ENCODE peak calls at places on chromosomes 13 and 19, in nine cellular contexts. I is epithelial cell of esophagus, C is pancreas, L is fibroblast of mammary gland, O is AG10803, Z is tibial artery, D is A549, T is Peyer's patch, U is uterus. K is an unnamed sample.
A peak's percentile ranks its signal among the peaks of the same experiment; 100 is the strongest.

GRCh38 chr19:38700933-38701454 is 43.3 kb downstream of the CAPN12 start:
- DNase-seq in L (no peak), Z (no peak), T (no peak), O (no peak), C (no peak), D (no peak), I (no peak), U (no peak), K (no peak)

GRCh38 chr13:37029617-37030016 is 29.0 kb downstream of the EXOSC8 start:
- DNase-seq in O (peak; percentile 27), D (no peak), L (peak; percentile 60), U (no peak), Z (no peak), I (no peak), C (no peak), T (no peak), K (peak; percentile 14)

GRCh38 chr19:39406656-39407393 is at the start of gene ZFP36:
- DNase-seq in L (peak; percentile 81), O (peak; percentile 84), C (peak; percentile 93), D (peak; percentile 95), Z (peak; percentile 90), T (peak; percentile 95), I (peak; percentile 85), U (peak; percentile 94), K (peak; percentile 93)

GRCh38 chr19:47415953-47416666 is 3.2 kb downstream of the MEIS3 start:
- DNase-seq in D (no peak), L (no peak), T (no peak), I (no peak), Z (no peak), O (no peak), C (no peak), U (no peak), K (no peak)

GRCh38 chr19:46032597-46033025 is 8.2 kb downstream of the IGFL4 start:
- DNase-seq in D (no peak), C (no peak), T (no peak), O (no peak), I (no peak), L (no peak), U (no peak), Z (no peak), K (no peak)

GRCh38 chr13:106373989-106374572 is 161.4 kb downstream of the EFNB2 start:
- DNase-seq in U (peak; percentile 31), Z (no peak), L (peak; percentile 90), C (no peak), I (peak; percentile 30), D (no peak), O (peak; percentile 86), T (no peak), K (peak; percentile 77)

GRCh38 chr13:24032674-24033073 is 127.8 kb upstream of the SPATA13 start:
- DNase-seq in L (peak; percentile 60), O (peak; percentile 61), C (no peak), Z (no peak), I (no peak), T (no peak), U (no peak), D (no peak), K (peak; percentile 53)

GRCh38 chr19:14479985-14480694 is 5.0 kb upstream of the PTGER1 start:
- DNase-seq in T (peak; percentile 53), I (peak; percentile 29), Z (no peak), U (no peak), D (peak; percentile 60), L (no peak), C (peak; percentile 76), O (no peak), K (no peak)

GRCh38 chr13:113616991-113617749 is 32.6 kb downstream of the TFDP1 start:
- DNase-seq in I (peak; percentile 26), D (no peak), O (no peak), U (no peak), L (no peak), T (no peak), Z (no peak), C (peak; percentile 20), K (peak; percentile 64)

GRCh38 chr19:11457115-11457514 is 21.7 kb downstream of the PRKCSH start:
- DNase-seq in I (no peak), T (no peak), Z (no peak), C (no peak), L (no peak), U (no peak), O (no peak), D (no peak), K (no peak)

GRCh38 chr19:56321981-56322558 is 7.4 kb upstream of the ZSCAN5A start:
- DNase-seq in D (no peak), T (no peak), C (no peak), I (no peak), O (no peak), L (no peak), U (no peak), Z (no peak), K (no peak)

GRCh38 chr13:72166102-72166660 is 299.2 kb upstream of the DACH1 start:
- DNase-seq in D (no peak), T (no peak), O (no peak), U (no peak), Z (no peak), I (peak; percentile 68), C (no peak), L (no peak), K (no peak)

GRCh38 chr19:3868770-3869456 is at the start of gene ZFR2:
- DNase-seq in Z (no peak), L (no peak), T (no peak), I (no peak), U (no peak), C (no peak), D (no peak), O (no peak), K (no peak)

GRCh38 chr13:91347996-91348905 is 764 bp downstream of the MIR17HG start:
- DNase-seq in U (peak; percentile 43), I (peak; percentile 47), D (peak; percentile 48), L (no peak), O (peak; percentile 58), C (peak; percentile 83), T (peak; percentile 68), Z (no peak), K (peak; percentile 49)

GRCh38 chr13:102226591-102226990 is 175.3 kb downstream of the FGF14 start:
- DNase-seq in O (no peak), I (no peak), L (no peak), C (no peak), D (no peak), T (no peak), U (no peak), Z (no peak), K (no peak)

GRCh38 chr19:18433039-18433691 is 4.8 kb downstream of the ISYNA1 start:
- DNase-seq in T (peak; percentile 66), D (no peak), C (no peak), Z (no peak), U (peak; percentile 64), L (no peak), I (no peak), O (no peak), K (no peak)

GRCh38 chr13:52850396-52851152 is 2.1 kb upstream of the PCDH8 start:
- DNase-seq in L (peak; percentile 34), U (peak; percentile 56), D (peak; percentile 38), T (no peak), C (peak; percentile 89), O (peak; percentile 48), Z (peak; percentile 53), I (peak; percentile 51), K (peak; percentile 53)

GRCh38 chr19:18735752-18736151 is 52.3 kb downstream of the CRTC1 start:
- DNase-seq in T (no peak), L (no peak), Z (no peak), D (no peak), U (no peak), C (peak; percentile 82), O (no peak), I (no peak), K (no peak)

GRCh38 chr19:37950471-37951175 is 43.6 kb downstream of the SIPA1L3 start:
- DNase-seq in O (no peak), U (no peak), D (no peak), C (no peak), T (no peak), L (no peak), I (no peak), Z (no peak), K (no peak)

GRCh38 chr19:33225458-33225925 is at the start of gene SLC7A10:
- DNase-seq in I (no peak), Z (no peak), O (no peak), D (no peak), U (no peak), T (no peak), L (no peak), C (peak; percentile 64), K (no peak)

GRCh38 chr19:33227242-33227650 is 1.6 kb upstream of the SLC7A10 start:
- DNase-seq in D (no peak), Z (no peak), U (no peak), C (peak; percentile 61), O (peak; percentile 32), T (no peak), I (no peak), L (peak; percentile 14), K (peak; percentile 34)

GRCh38 chr19:33224694-33225457 is 774 bp downstream of the SLC7A10 start:
- DNase-seq in T (no peak), O (no peak), D (no peak), U (no peak), C (peak; percentile 44), L (no peak), I (no peak), Z (no peak), K (no peak)

GRCh38 chr19:33227870-33228599 is 2.4 kb upstream of the SLC7A10 start:
- DNase-seq in C (no peak), D (no peak), O (no peak), U (no peak), I (no peak), L (no peak), T (no peak), Z (no peak), K (no peak)

GRCh38 chr19:33226550-33227241 is 1.0 kb upstream of the SLC7A10 start:
- DNase-seq in T (no peak), D (peak; percentile 63), I (no peak), U (no peak), C (peak; percentile 55), O (no peak), L (no peak), Z (no peak), K (no peak)
- H3K4me3 ChIP-seq in T (peak overlapping the region; percentile 1), D (peak overlapping the region; percentile 37), I (no peak overlapping the region), U (no peak overlapping the region), C (peak overlapping the region; percentile 33), O (no peak overlapping the region), L (no peak overlapping the region), Z (no peak overlapping the region), K (no peak overlapping the region)

GRCh38 chr19:8487137-8487851 is 15.1 kb downstream of the PRAM1 start:
- DNase-seq in T (peak; percentile 62), O (no peak), C (peak; percentile 25), U (no peak), I (no peak), Z (peak; percentile 49), L (no peak), D (no peak), K (no peak)
- TF ChIP-seq CTCF in T (no peak), O (no peak), C (no peak), U (no peak), I (no peak), Z (no peak), L (no peak), D (no peak), K (no peak)

GRCh38 chr19:5964816-5965565 is 12.9 kb downstream of the RANBP3 start:
- DNase-seq in U (no peak), O (no peak), D (no peak), Z (no peak), T (no peak), C (no peak), I (no peak), L (no peak), K (no peak)
- H3K4me3 ChIP-seq in U (no peak overlapping the region), O (no peak overlapping the region), D (no peak overlapping the region), Z (no peak overlapping the region), T (no peak overlapping the region), C (no peak overlapping the region), I (no peak overlapping the region), L (no peak overlapping the region), K (no peak overlapping the region)

GRCh38 chr13:98315466-98315865 is 138.4 kb upstream of the RNF113B start:
- DNase-seq in Z (no peak), L (peak; percentile 45), I (no peak), U (no peak), T (no peak), D (no peak), O (peak; percentile 75), C (no peak), K (peak; percentile 55)
- TF ChIP-seq CTCF in Z (no peak), L (no peak), I (no peak), U (no peak), T (no peak), D (no peak), O (peak; percentile 42), C (no peak), K (no peak)